ENCODE peak calls at places on chromosomes 7 and 10, in six cellular contexts. Y is IMR-90, B is neuronal stem cell, O is mesenchymal stem cell, R is trophoblast cell, Q is H9. S is an unnamed sample.

GRCh38 chr7:16942929-16943509 is 61.2 kb upstream of the AGR3 start:
- DNase-seq in Y (no peak), B (no peak), O (no peak), R (no peak), Q (no peak), S (no peak)

GRCh38 chr10:110833941-110834621 is 37.6 kb upstream of the PDCD4 start:
- DNase-seq in Y (no peak), B (no peak), O (no peak), R (peak; percentile 43), Q (no peak), S (no peak)

GRCh38 chr10:129959544-129960492 is 4.3 kb downstream of the EBF3 start:
- DNase-seq in Y (no peak), B (peak; percentile 48), O (no peak), R (no peak), Q (no peak), S (no peak)

GRCh38 chr7:157139142-157140117 is 704 bp downstream of the UBE3C start:
- DNase-seq in Y (peak; percentile 38), B (peak; percentile 15), O (peak; percentile 58), R (peak; percentile 84), Q (no peak), S (no peak)

GRCh38 chr7:155879592-155879991 is 67.3 kb upstream of the SHH start:
- DNase-seq in Y (no peak), B (no peak), O (no peak), R (no peak), Q (no peak), S (no peak)

GRCh38 chr10:119120413-119120867 is 16.5 kb downstream of the DENND10 start:
- DNase-seq in Y (peak; percentile 83), B (no peak), O (peak; percentile 93), R (no peak), Q (no peak), S (no peak)

GRCh38 chr10:7545256-7545655 is 121.5 kb downstream of the ITIH5 start:
- DNase-seq in Y (no peak), B (no peak), O (no peak), R (no peak), Q (no peak), S (no peak)

GRCh38 chr10:103186128-103186527 is 6.9 kb downstream of the NT5C2 start:
- DNase-seq in Y (no peak), B (no peak), O (peak; percentile 52), R (no peak), Q (no peak), S (no peak)

GRCh38 chr7:85405016-85405415 is 218.2 kb upstream of the SEMA3D start:
- DNase-seq in Y (no peak), B (no peak), O (no peak), R (no peak), Q (no peak), S (no peak)

GRCh38 chr7:33745934-33746333 is 159.4 kb upstream of the BMPER start:
- DNase-seq in Y (peak; percentile 72), B (no peak), O (peak; percentile 32), R (no peak), Q (no peak), S (no peak)

GRCh38 chr10:61166065-61166464 is 222.1 kb upstream of the RHOBTB1 start:
- DNase-seq in Y (no peak), B (no peak), O (no peak), R (no peak), Q (no peak), S (no peak)

GRCh38 chr7:362416-363096 is 72.6 kb downstream of the FOXL3 start:
- DNase-seq in Y (peak; percentile 4), B (no peak), O (no peak), R (no peak), Q (no peak), S (no peak)

GRCh38 chr7:157554393-157555238 is 217.8 kb downstream of the DNAJB6 start:
- DNase-seq in Y (no peak), B (no peak), O (no peak), R (no peak), Q (no peak), S (no peak)

GRCh38 chr10:42960491-42961155 is 116.2 kb upstream of the RET start:
- DNase-seq in Y (peak; percentile 37), B (no peak), O (peak; percentile 9), R (peak; percentile 78), Q (peak; percentile 70), S (peak; percentile 45)

GRCh38 chr10:96470108-96470743 is 43.5 kb downstream of the TLL2 start:
- DNase-seq in Y (peak; percentile 25), B (peak; percentile 39), O (no peak), R (peak; percentile 40), Q (peak; percentile 71), S (peak; percentile 84)

GRCh38 chr7:153934048-153934447 is 118.2 kb upstream of the DPP6 start:
- DNase-seq in Y (no peak), B (no peak), O (no peak), R (no peak), Q (peak; percentile 37), S (peak; percentile 48)

GRCh38 chr7:36295090-36295489 is 94.6 kb upstream of the ANLN start:
- DNase-seq in Y (no peak), B (no peak), O (no peak), R (no peak), Q (no peak), S (no peak)

GRCh38 chr7:37709631-37710509 is 26.3 kb downstream of the GPR141 start:
- DNase-seq in Y (no peak), B (no peak), O (no peak), R (no peak), Q (no peak), S (no peak)

GRCh38 chr7:132526111-132526741 is 50.0 kb downstream of the PLXNA4 start:
- DNase-seq in Y (no peak), B (no peak), O (no peak), R (no peak), Q (no peak), S (no peak)

GRCh38 chr10:127577878-127578627 is 28.9 kb downstream of the NPS start:
- DNase-seq in Y (no peak), B (no peak), O (no peak), R (peak; percentile 3), Q (no peak), S (no peak)

GRCh38 chr7:140672382-140673062 is at the start of gene ADCK2:
- DNase-seq in Y (no peak), B (no peak), O (no peak), R (peak; percentile 55), Q (peak; percentile 74), S (no peak)

GRCh38 chr7:104550362-104550761 is 222.0 kb downstream of the LHFPL3 start:
- DNase-seq in Y (no peak), B (no peak), O (no peak), R (no peak), Q (no peak), S (no peak)

GRCh38 chr7:110592557-110592956 is 498.4 kb upstream of the LRRN3 start:
- DNase-seq in Y (peak; percentile 31), B (no peak), O (no peak), R (no peak), Q (no peak), S (no peak)

GRCh38 chr7:19964198-19964597 is 190.8 kb upstream of the TMEM196 start:
- DNase-seq in Y (no peak), B (no peak), O (no peak), R (no peak), Q (no peak), S (no peak)

GRCh38 chr7:134327896-134328295 is 11.2 kb upstream of the SLC35B4 start:
- DNase-seq in Y (peak; percentile 56), B (peak; percentile 53), O (peak; percentile 34), R (peak; percentile 46), Q (peak; percentile 79), S (peak; percentile 61)

GRCh38 chr7:147088916-147089315 is 972.3 kb downstream of the CNTNAP2 start:
- DNase-seq in Y (no peak), B (peak; percentile 3), O (no peak), R (no peak), Q (no peak), S (no peak)

GRCh38 chr10:63268798-63269503 is 135.8 kb downstream of the NRBF2 start:
- DNase-seq in Y (peak; percentile 97), B (peak; percentile 67), O (peak; percentile 99), R (peak; percentile 92), Q (peak; percentile 87), S (peak; percentile 68)

GRCh38 chr7:79452032-79452494 is 1.4 kb downstream of the MAGI2 start:
- DNase-seq in Y (peak; percentile 82), B (peak; percentile 60), O (peak; percentile 90), R (peak; percentile 52), Q (peak; percentile 86), S (peak; percentile 77)

GRCh38 chr7:157727964-157728615 is 391.3 kb downstream of the DNAJB6 start:
- DNase-seq in Y (no peak), B (no peak), O (no peak), R (no peak), Q (no peak), S (no peak)

GRCh38 chr7:40799-41750 is 151.3 kb upstream of the FAM20C start:
- DNase-seq in Y (no peak), B (no peak), O (no peak), R (peak; percentile 1), Q (no peak), S (peak; percentile 47)

GRCh38 chr7:128419262-128419661 is 9.5 kb upstream of the IMPDH1 start:
- DNase-seq in Y (no peak), B (no peak), O (no peak), R (no peak), Q (no peak), S (no peak)

GRCh38 chr7:51467384-51468017 is 150.9 kb upstream of the COBL start:
- DNase-seq in Y (no peak), B (no peak), O (no peak), R (no peak), Q (no peak), S (no peak)

GRCh38 chr7:25844109-25844915 is 307.7 kb upstream of the NFE2L3 start:
- DNase-seq in Y (no peak), B (no peak), O (no peak), R (no peak), Q (no peak), S (no peak)

GRCh38 chr10:47261121-47261520 is 38.9 kb upstream of the GDF10 start:
- DNase-seq in Y (no peak), B (no peak), O (no peak), R (no peak), Q (no peak), S (no peak)

GRCh38 chr10:17439552-17439951 is 14.8 kb downstream of the ST8SIA6 start:
- DNase-seq in Y (no peak), B (no peak), O (no peak), R (no peak), Q (no peak), S (no peak)
- H3K14ac ChIP-seq in Y (no peak overlapping the region), B (no peak overlapping the region), O (no peak overlapping the region), R (no peak overlapping the region), Q (no peak overlapping the region), S (no peak overlapping the region)

GRCh38 chr10:3470191-3470590 is 297.6 kb upstream of the PITRM1 start:
- DNase-seq in Y (no peak), B (no peak), O (no peak), R (peak; percentile 72), Q (no peak), S (no peak)
- H3K14ac ChIP-seq in Y (peak overlapping the region; percentile 37), B (no peak overlapping the region), O (peak overlapping the region; percentile 23), R (no peak overlapping the region), Q (no peak overlapping the region), S (no peak overlapping the region)

GRCh38 chr7:6465862-6466261 is 18.1 kb upstream of the DAGLB start:
- DNase-seq in Y (no peak), B (no peak), O (no peak), R (no peak), Q (no peak), S (no peak)
- H3K14ac ChIP-seq in Y (no peak overlapping the region), B (no peak overlapping the region), O (no peak overlapping the region), R (no peak overlapping the region), Q (no peak overlapping the region), S (no peak overlapping the region)

GRCh38 chr7:41027428-41028115 is 675.3 kb downstream of the INHBA start:
- DNase-seq in Y (peak; percentile 98), B (no peak), O (peak; percentile 95), R (peak; percentile 90), Q (no peak), S (no peak)
- H3K14ac ChIP-seq in Y (peak overlapping the region; percentile 87), B (no peak overlapping the region), O (no peak overlapping the region), R (no peak overlapping the region), Q (no peak overlapping the region), S (no peak overlapping the region)

S was measured in H1.